ENCODE peak calls at places on chromosome 3, in six cellular contexts. L is K562, I is GM12878, O is HepG2, A is SK-N-SH, K is H1. P is an unnamed sample.

GRCh38 chr3:56823421-56823926 is 21.7 kb upstream of the ARHGEF3 start:
- DNase-seq in L (no peak), I (no peak), O (no peak), A (no peak), K (no peak), P (no peak)

GRCh38 chr3:131233900-131234667 is 147.5 kb upstream of the NUDT16 start:
- DNase-seq in L (no peak), I (no peak), O (no peak), A (peak), K (no peak), P (no peak)

GRCh38 chr3:192303235-192303634 is 424.1 kb downstream of the FGF12 start:
- DNase-seq in L (no peak), I (no peak), O (no peak), A (no peak), K (no peak), P (no peak)

GRCh38 chr3:148881286-148881685 is 16.2 kb downstream of the CPA3 start:
- DNase-seq in L (no peak), I (no peak), O (no peak), A (no peak), K (no peak), P (no peak)

GRCh38 chr3:176776622-176777021 is 420.7 kb downstream of the TBL1XR1 start:
- DNase-seq in L (no peak), I (no peak), O (no peak), A (no peak), K (no peak), P (no peak)

GRCh38 chr3:129323651-129324294 is 45.1 kb downstream of the HMCES start:
- DNase-seq in L (peak), I (no peak), O (no peak), A (no peak), K (no peak), P (no peak)

GRCh38 chr3:143627336-143627735 is 220.9 kb downstream of the SLC9A9 start:
- DNase-seq in L (no peak), I (no peak), O (no peak), A (no peak), K (no peak), P (no peak)

GRCh38 chr3:118628704-118629341 is 405.8 kb downstream of the IGSF11 start:
- DNase-seq in L (peak), I (peak), O (peak), A (peak), K (peak), P (peak)

GRCh38 chr3:175426805-175427204 is 567.7 kb downstream of the NAALADL2 start:
- DNase-seq in L (no peak), I (no peak), O (no peak), A (no peak), K (no peak), P (no peak)

GRCh38 chr3:50189274-50189673 is 2.1 kb upstream of the GNAT1 start:
- DNase-seq in L (peak), I (no peak), O (peak), A (peak), K (no peak), P (no peak)

GRCh38 chr3:174810256-174810655 is 48.9 kb upstream of the NAALADL2 start:
- DNase-seq in L (no peak), I (no peak), O (no peak), A (no peak), K (no peak), P (no peak)

GRCh38 chr3:107309312-107309711 is 67.9 kb upstream of the CCDC54 start:
- DNase-seq in L (no peak), I (no peak), O (no peak), A (no peak), K (no peak), P (no peak)

GRCh38 chr3:189908646-189909045 is 212.1 kb downstream of the P3H2 start:
- DNase-seq in L (no peak), I (no peak), O (no peak), A (no peak), K (peak), P (no peak)

GRCh38 chr3:175777495-175777894 is 918.4 kb downstream of the NAALADL2 start:
- DNase-seq in L (no peak), I (no peak), O (peak), A (no peak), K (no peak), P (no peak)

GRCh38 chr3:160450846-160451245 is 1.3 kb upstream of the TRIM59 start:
- DNase-seq in L (no peak), I (no peak), O (no peak), A (peak), K (no peak), P (no peak)

GRCh38 chr3:133750201-133750748 is 4.1 kb downstream of the TF start:
- DNase-seq in L (no peak), I (no peak), O (no peak), A (no peak), K (no peak), P (no peak)

GRCh38 chr3:174533286-174533685 is 325.8 kb upstream of the NAALADL2 start:
- DNase-seq in L (no peak), I (no peak), O (no peak), A (no peak), K (no peak), P (no peak)

GRCh38 chr3:134239538-134239937 is 11.1 kb downstream of the RYK start:
- DNase-seq in L (no peak), I (no peak), O (no peak), A (no peak), K (no peak), P (no peak)

GRCh38 chr3:8325306-8325705 is 176.3 kb upstream of the LMCD1 start:
- DNase-seq in L (no peak), I (no peak), O (no peak), A (no peak), K (no peak), P (no peak)

GRCh38 chr3:58388550-58389061 is 45.0 kb downstream of the PDHB start:
- DNase-seq in L (no peak), I (no peak), O (peak), A (peak), K (no peak), P (no peak)

GRCh38 chr3:17982211-17982880 is 239.9 kb upstream of the TBC1D5 start:
- DNase-seq in L (no peak), I (no peak), O (no peak), A (no peak), K (no peak), P (no peak)

GRCh38 chr3:106745344-106746168 is 631.7 kb upstream of the CCDC54 start:
- DNase-seq in L (no peak), I (no peak), O (no peak), A (no peak), K (no peak), P (no peak)

GRCh38 chr3:57586778-57587177 is 10.4 kb downstream of the ARF4 start:
- DNase-seq in L (no peak), I (no peak), O (no peak), A (no peak), K (no peak), P (no peak)

GRCh38 chr3:197352382-197352781 is 54.0 kb upstream of the DLG1 start:
- DNase-seq in L (no peak), I (no peak), O (no peak), A (peak), K (no peak), P (no peak)

GRCh38 chr3:57757642-57758297 is 1.7 kb downstream of the SLMAP start:
- DNase-seq in L (no peak), I (no peak), O (peak), A (peak), K (no peak), P (peak)

GRCh38 chr3:4807381-4808280 is 171.6 kb upstream of the BHLHE40 start:
- DNase-seq in L (no peak), I (no peak), O (no peak), A (no peak), K (no peak), P (no peak)
- H3K4me3 ChIP-seq in L (no peak), I (no peak), O (no peak), A (no peak), K (no peak), P (no peak)

GRCh38 chr3:151330374-151330773 is 1.0 kb upstream of the P2RY13 start:
- DNase-seq in L (no peak), I (no peak), O (no peak), A (no peak), K (no peak), P (no peak)
- TF ChIP-seq GABPA in L (no peak), I (no peak), O (no peak), A (no peak), K (no peak), P (no peak)

GRCh38 chr3:108546249-108546648 is 35.9 kb upstream of the MYH15 start:
- DNase-seq in L (no peak), I (no peak), O (no peak), A (no peak), K (no peak), P (no peak)
- H3K4me3 ChIP-seq in L (no peak), I (peak), O (no peak), A (no peak), K (no peak), P (no peak)

GRCh38 chr3:40070816-40071215 is 238.7 kb upstream of the EIF1B start:
- DNase-seq in L (no peak), I (no peak), O (no peak), A (no peak), K (no peak), P (no peak)
- TF ChIP-seq GABPA in L (no peak), I (no peak), O (no peak), A (no peak), K (no peak), P (no peak)

GRCh38 chr3:120090422-120090821 is 3.8 kb downstream of the GSK3B start:
- DNase-seq in L (no peak), I (no peak), O (no peak), A (no peak), K (no peak), P (no peak)
- H3K4me3 ChIP-seq in L (peak), I (peak), O (peak), A (peak), K (peak), P (peak)

GRCh38 chr3:4768021-4768420 is 211.2 kb upstream of the BHLHE40 start:
- DNase-seq in L (no peak), I (no peak), O (no peak), A (no peak), K (no peak), P (no peak)

GRCh38 chr3:4763604-4764247 is 215.5 kb upstream of the BHLHE40 start:
- DNase-seq in L (no peak), I (no peak), O (no peak), A (no peak), K (no peak), P (no peak)

GRCh38 chr3:4766716-4767499 is 212.3 kb upstream of the BHLHE40 start:
- DNase-seq in L (no peak), I (no peak), O (no peak), A (no peak), K (no peak), P (no peak)

GRCh38 chr3:4766263-4766662 is 213.0 kb upstream of the BHLHE40 start:
- DNase-seq in L (no peak), I (no peak), O (no peak), A (no peak), K (no peak), P (no peak)

GRCh38 chr3:4765212-4765611 is 214.0 kb upstream of the BHLHE40 start:
- DNase-seq in L (no peak), I (no peak), O (no peak), A (no peak), K (no peak), P (no peak)
- TF ChIP-seq GABPA in L (no peak), I (no peak), O (no peak), A (no peak), K (no peak), P (no peak)

DNA sequence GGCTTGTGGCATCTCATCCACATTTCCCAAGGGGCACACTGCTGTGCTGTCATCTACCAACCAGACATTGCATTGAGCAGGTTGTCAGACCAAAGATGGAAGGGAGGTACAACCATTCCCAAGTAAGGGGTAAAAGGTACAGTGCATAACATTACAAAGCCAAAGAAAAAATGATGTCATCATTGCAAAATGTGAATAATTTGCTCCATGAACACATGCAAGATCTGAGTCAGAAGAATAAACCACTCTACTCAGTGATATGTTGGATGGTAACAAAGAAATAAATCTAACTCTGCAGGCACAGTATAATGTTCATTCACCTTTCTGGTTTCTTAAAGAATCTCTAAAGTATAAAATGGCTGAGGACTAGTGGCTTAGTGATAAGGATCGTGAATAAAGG is 202.7 kb downstream of the MAGI1 start:
- DNase-seq in L (no peak), I (no peak), O (no peak), A (no peak), K (no peak), P (no peak)
- H3K4me3 ChIP-seq in L (no peak), I (no peak), O (no peak), A (no peak), K (no peak), P (no peak)

GRCh38 chr3:153669527-153669926 is 451.7 kb upstream of the ARHGEF26 start:
- DNase-seq in L (no peak), I (no peak), O (no peak), A (no peak), K (no peak), P (no peak)
- TF ChIP-seq GABPA in L (no peak), I (no peak), O (no peak), A (no peak), K (no peak), P (no peak)

GRCh38 chr3:127215714-127216414 is 22.9 kb downstream of the PRR23E start:
- DNase-seq in L (no peak), I (no peak), O (no peak), A (no peak), K (no peak), P (no peak)
- H3K4me3 ChIP-seq in L (no peak), I (no peak), O (no peak), A (no peak), K (no peak), P (no peak)

GRCh38 chr3:140834266-140835037 is 107.2 kb upstream of the SLC25A36 start:
- DNase-seq in L (no peak), I (no peak), O (no peak), A (no peak), K (no peak), P (no peak)
- TF ChIP-seq GABPA in L (no peak), I (no peak), O (no peak), A (no peak), K (no peak), P (no peak)

P was measured in HL-60.